ENCODE peak calls at places on chromosome 20, in five cellular contexts. I is GM12891, E is breast epithelium, N is spleen, R is transverse colon. H is an unnamed sample.

GRCh38 chr20:38224534-38224933 is 36.0 kb downstream of the KIAA1755 start:
- DNase-seq in I (no peak), N (peak), R (no peak), E (no peak), H (no peak)

GRCh38 chr20:15164726-15165125 is 827.3 kb upstream of the FLRT3 start:
- DNase-seq in E (no peak), R (no peak), I (no peak), N (no peak), H (no peak)

GRCh38 chr20:17066955-17067354 is 159.9 kb upstream of the PCSK2 start:
- DNase-seq in I (no peak), R (no peak), E (no peak), N (no peak), H (peak)

GRCh38 chr20:20399705-20400104 is 31.8 kb downstream of the INSM1 start:
- DNase-seq in R (no peak), I (no peak), N (no peak), E (no peak), H (no peak)

GRCh38 chr20:62011938-62012534 is 53.6 kb downstream of the TAF4 start:
- DNase-seq in I (no peak), E (no peak), R (no peak), N (no peak), H (no peak)

GRCh38 chr20:42082611-42083010 is 464.4 kb upstream of the CHD6 start:
- DNase-seq in E (no peak), I (no peak), R (no peak), N (no peak), H (no peak)

GRCh38 chr20:38049800-38050199 is 16.3 kb downstream of the RPRD1B start:
- DNase-seq in E (no peak), R (no peak), I (no peak), N (no peak), H (no peak)

GRCh38 chr20:57195023-57195758 is 71.2 kb downstream of the BMP7 start:
- DNase-seq in N (no peak), I (no peak), E (peak), R (no peak), H (no peak)

GRCh38 chr20:35007413-35007812 is 51.7 kb downstream of the MYH7B start:
- DNase-seq in R (peak), I (no peak), E (no peak), N (peak), H (no peak)

GRCh38 chr20:14622796-14623195 is 285.4 kb upstream of the FLRT3 start:
- DNase-seq in R (no peak), I (no peak), E (no peak), N (no peak), H (no peak)

GRCh38 chr20:60050193-60050960 is 92.2 kb downstream of the CDH26 start:
- DNase-seq in R (peak), N (no peak), E (no peak), I (no peak), H (no peak)

GRCh38 chr20:38426006-38426405 is 9.1 kb downstream of the SNHG17 start:
- DNase-seq in E (no peak), R (no peak), N (no peak), I (no peak), H (no peak)

GRCh38 chr20:63331741-63332400 is 29.3 kb downstream of the CHRNA4 start:
- DNase-seq in R (no peak), N (peak), I (no peak), E (no peak), H (no peak)

GRCh38 chr20:5080384-5080877 is 39.3 kb downstream of the PCNA start:
- DNase-seq in R (peak), I (no peak), E (no peak), N (peak), H (no peak)

GRCh38 chr20:5781798-5782750 is 31.9 kb downstream of the SHLD1 start:
- DNase-seq in R (no peak), N (no peak), I (no peak), E (peak), H (no peak)

GRCh38 chr20:59678951-59679350 is 74.6 kb downstream of the PHACTR3 start:
- DNase-seq in I (no peak), R (no peak), N (no peak), E (no peak), H (no peak)

GRCh38 chr20:20824924-20825584 is 112.6 kb upstream of the RALGAPA2 start:
- DNase-seq in N (peak), E (peak), I (peak), R (peak), H (no peak)

GRCh38 chr20:44644384-44645131 is 6.9 kb downstream of the ADA start:
- DNase-seq in I (no peak), R (no peak), E (no peak), N (no peak), H (no peak)

GRCh38 chr20:38997622-38998021 is 35.5 kb downstream of the DHX35 start:
- DNase-seq in R (no peak), I (peak), N (no peak), E (no peak), H (no peak)

GRCh38 chr20:63387917-63388316 is 26.8 kb upstream of the CHRNA4 start:
- DNase-seq in I (no peak), E (no peak), R (no peak), N (no peak), H (no peak)

GRCh38 chr20:44702776-44703175 is 12.4 kb upstream of the CCN5 start:
- DNase-seq in I (no peak), R (peak), N (peak), E (peak), H (no peak)

GRCh38 chr20:38209054-38209675 is 44.1 kb upstream of the TGM2 start:
- DNase-seq in I (no peak), N (no peak), E (no peak), R (no peak), H (no peak)

GRCh38 chr20:64156136-64156885 is 7.9 kb upstream of the MYT1 start:
- DNase-seq in N (no peak), R (no peak), I (no peak), E (no peak), H (no peak)

GRCh38 chr20:39083781-39084180 is 121.6 kb downstream of the DHX35 start:
- DNase-seq in R (no peak), I (no peak), E (no peak), N (no peak), H (no peak)

GRCh38 chr20:60292001-60292520 is 333.8 kb downstream of the CDH26 start:
- DNase-seq in N (no peak), R (no peak), E (no peak), I (no peak), H (no peak)

GRCh38 chr20:2357114-2357513 is 23.6 kb upstream of the TGM6 start:
- DNase-seq in E (no peak), N (no peak), R (no peak), I (no peak), H (no peak)

GRCh38 chr20:45049904-45050471 is 50.9 kb downstream of the KCNS1 start:
- DNase-seq in E (no peak), I (no peak), R (no peak), N (no peak), H (no peak)

GRCh38 chr20:52056203-52057062 is 135.1 kb downstream of the ZFP64 start:
- DNase-seq in R (no peak), I (no peak), N (no peak), E (no peak), H (no peak)

GRCh38 chr20:41664584-41664983 is 46.4 kb upstream of the CHD6 start:
- DNase-seq in N (no peak), E (no peak), R (no peak), I (no peak), H (peak)

GRCh38 chr20:42024653-42025052 is 406.5 kb upstream of the CHD6 start:
- DNase-seq in E (no peak), I (no peak), N (no peak), R (no peak), H (no peak)

GRCh38 chr20:3805594-3806264 is 9.6 kb downstream of the CDC25B start:
- DNase-seq in R (no peak), N (peak), I (no peak), E (no peak), H (no peak)

GRCh38 chr20:13009682-13010406 is 1.1 kb downstream of the SPTLC3 start:
- DNase-seq in E (peak), I (peak), R (peak), N (no peak), H (no peak)

GRCh38 chr20:38143238-38143645 is 21.8 kb downstream of the TGM2 start:
- DNase-seq in N (no peak), E (no peak), I (no peak), R (peak), H (no peak)

GRCh38 chr20:19961298-19961697 is 55.9 kb upstream of the NAA20 start:
- DNase-seq in R (no peak), N (no peak), E (no peak), I (no peak), H (no peak)

GRCh38 chr20:44118185-44119034 is 68.6 kb downstream of the JPH2 start:
- DNase-seq in N (peak), R (no peak), I (no peak), E (no peak), H (no peak)

GRCh38 chr20:57371363-57371762 is 19.8 kb upstream of the RBM38 start:
- DNase-seq in I (no peak), N (no peak), E (no peak), R (no peak), H (no peak)

GRCh38 chr20:49323622-49324238 is 45.9 kb upstream of the ZNFX1 start:
- DNase-seq in E (no peak), N (no peak), R (no peak), I (no peak), H (peak)

GRCh38 chr20:62376112-62377063 is 9.3 kb upstream of the LAMA5 start:
- DNase-seq in R (no peak), N (no peak), E (no peak), I (no peak), H (no peak)

GRCh38 chr20:38674178-38675133 is 49.8 kb upstream of the SLC32A1 start:
- DNase-seq in E (no peak), R (peak), I (peak), N (peak), H (no peak)

DNA sequence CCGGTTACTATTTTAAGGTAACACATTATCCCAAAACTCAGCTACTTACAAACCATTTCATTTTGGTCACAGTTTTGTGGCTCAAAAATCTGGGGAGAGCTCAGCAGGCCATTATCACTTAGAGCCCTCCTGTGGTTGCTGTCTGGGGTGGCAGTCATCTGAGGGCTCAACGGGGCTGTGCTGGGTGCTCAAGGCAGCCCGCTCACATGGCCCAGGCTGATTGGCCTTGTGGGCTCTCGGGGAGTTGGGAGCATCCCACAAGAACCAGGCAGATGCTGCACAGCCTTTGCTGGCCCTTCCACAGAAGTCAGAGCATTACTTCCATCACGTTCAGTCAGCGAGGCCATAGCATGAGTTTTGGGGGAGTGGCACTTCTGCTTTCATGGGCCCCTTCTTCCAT is 6.3 kb upstream of the VSX1 start:
- DNase-seq in E (no peak), N (no peak), I (no peak), R (no peak), H (no peak)
- TF ChIP-seq POLR2AphosphoS5 in E (no peak), N (no peak), I (no peak), R (no peak), H (no peak)

DNA sequence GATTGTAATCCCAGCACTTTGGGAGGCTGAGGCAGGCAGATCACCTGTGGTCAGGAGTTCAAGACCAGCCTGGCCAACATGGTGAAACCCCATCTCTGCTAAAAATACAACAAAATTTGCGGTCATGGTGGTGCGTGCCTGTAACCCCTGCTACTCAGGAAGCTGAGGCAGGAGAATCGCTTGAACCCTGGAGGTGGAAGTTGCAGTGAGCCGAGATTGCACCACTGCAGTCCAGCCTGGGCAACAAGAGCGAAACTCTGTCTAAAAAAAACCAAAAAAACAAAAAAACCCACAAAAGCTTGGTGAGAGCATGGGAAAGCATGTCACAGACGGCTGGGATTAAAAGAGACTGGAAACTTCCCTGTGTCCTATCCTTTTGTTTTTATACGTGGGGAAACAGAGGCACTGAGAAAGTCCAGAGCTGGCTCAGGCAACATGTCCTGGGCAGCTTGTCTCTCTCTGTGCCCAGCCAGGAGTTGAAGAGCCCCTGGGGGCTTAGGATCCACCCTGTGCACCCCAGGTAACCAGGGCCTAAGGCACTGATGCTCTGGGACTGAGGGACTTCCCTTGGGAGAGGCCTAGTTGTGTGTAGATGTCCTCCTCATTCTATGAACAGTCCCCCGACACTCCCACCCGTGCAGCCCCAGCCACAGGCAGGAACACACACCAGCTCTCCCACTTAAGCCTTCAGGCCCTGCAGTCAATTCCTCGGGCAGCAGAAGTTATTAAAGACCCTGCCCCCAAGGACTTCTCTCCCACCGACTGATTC is 16.0 kb downstream of the CD40 start:
- DNase-seq in E (no peak), R (no peak), I (no peak), N (no peak), H (no peak)
- TF ChIP-seq POLR2AphosphoS5 in E (no peak), R (no peak), I (peak), N (no peak), H (no peak)

GRCh38 chr20:22472386-22472785 is 112.0 kb downstream of the FOXA2 start:
- DNase-seq in R (no peak), E (no peak), N (no peak), I (no peak), H (no peak)

GRCh38 chr20:22471156-22471836 is 113.1 kb downstream of the FOXA2 start:
- DNase-seq in I (no peak), E (no peak), R (peak), N (no peak), H (no peak)

GRCh38 chr20:22473293-22473692 is 111.1 kb downstream of the FOXA2 start:
- DNase-seq in E (no peak), I (no peak), N (no peak), R (no peak), H (no peak)

GRCh38 chr20:22475662-22476061 is 108.7 kb downstream of the FOXA2 start:
- DNase-seq in R (no peak), N (no peak), E (no peak), I (no peak), H (no peak)

DNA sequence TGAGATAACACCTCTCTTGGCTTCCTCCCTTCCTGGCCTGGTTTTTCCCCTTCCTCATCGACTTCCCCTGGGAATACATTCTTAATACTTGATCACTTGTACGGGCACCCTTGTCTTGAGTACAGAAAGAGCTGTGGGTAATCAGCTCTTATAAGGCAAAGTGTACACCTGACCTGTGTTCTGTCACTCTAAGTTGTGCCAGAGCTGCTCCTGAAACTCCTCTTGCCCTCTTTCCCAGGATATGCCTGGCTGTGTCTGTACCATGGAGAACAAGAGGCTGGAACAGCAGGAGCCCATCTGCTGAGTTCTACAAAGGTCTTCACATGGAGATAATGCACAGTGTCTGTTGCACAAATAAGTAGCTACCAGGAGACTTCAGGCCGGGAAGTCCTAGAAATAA is 110.2 kb downstream of the FOXA2 start:
- DNase-seq in E (no peak), N (no peak), R (no peak), I (no peak), H (no peak)
- TF ChIP-seq POLR2AphosphoS5 in E (no peak), N (no peak), R (no peak), I (no peak), H (no peak)

GRCh38 chr20:10603971-10604864 is 69.6 kb downstream of the JAG1 start:
- DNase-seq in E (peak), I (no peak), R (peak), N (no peak), H (no peak)
- TF ChIP-seq POLR2AphosphoS5 in E (peak), I (no peak), R (peak), N (no peak), H (no peak)

GRCh38 chr20:33423141-33423834 is 20.3 kb downstream of the SNTA1 start:
- DNase-seq in N (no peak), R (peak), I (no peak), E (no peak), H (no peak)
- TF ChIP-seq POLR2AphosphoS5 in N (no peak), R (no peak), I (no peak), E (no peak), H (no peak)

GRCh38 chr20:50915424-50915823 is 15.8 kb downstream of the ADNP start:
- DNase-seq in R (no peak), I (no peak), N (no peak), E (no peak), H (no peak)
- TF ChIP-seq POLR2AphosphoS5 in R (no peak), I (no peak), N (no peak), E (no peak), H (no peak)